ENCODE peak calls at places on chromosome 18, in seven cellular contexts. P is IMR-90, J is breast epithelium, X is HepG2, F is esophagus squamous epithelium, W is sigmoid colon, N is heart left ventricle. L is an unnamed sample.

GRCh38 chr18:9429662-9429993 is 45.7 kb upstream of the RALBP1 start:
- DNase-seq in P (peak; percentile 46), W (no peak), F (no peak), J (no peak), X (no peak), N (no peak), L (no peak)

GRCh38 chr18:2970762-2971659 is 41.9 kb downstream of the LPIN2 start:
- DNase-seq in J (no peak), F (no peak), P (peak; percentile 25), N (peak; percentile 45), X (no peak), W (no peak), L (no peak)

GRCh38 chr18:350953-351572 is 83.2 kb upstream of the THOC1 start:
- DNase-seq in J (no peak), P (no peak), N (no peak), F (no peak), W (no peak), X (no peak), L (no peak)

GRCh38 chr18:8337216-8337615 is 272.0 kb upstream of the RAB12 start:
- DNase-seq in P (peak; percentile 12), X (no peak), F (no peak), J (no peak), W (no peak), N (no peak), L (no peak)

GRCh38 chr18:10514082-10514481 is 11.7 kb upstream of the NAPG start:
- DNase-seq in N (no peak), F (no peak), W (no peak), J (no peak), P (no peak), X (no peak), L (no peak)

GRCh38 chr18:23929362-23929940 is 85.1 kb upstream of the TTC39C start:
- DNase-seq in F (no peak), W (no peak), J (no peak), P (no peak), X (no peak), N (no peak), L (no peak)

GRCh38 chr18:45916302-45916701 is 50.8 kb downstream of the EPG5 start:
- DNase-seq in X (peak; percentile 4), P (no peak), J (no peak), N (no peak), F (no peak), W (no peak), L (no peak)

GRCh38 chr18:53567935-53568574 is 656.4 kb downstream of the MBD2 start:
- DNase-seq in W (no peak), J (no peak), F (no peak), N (no peak), P (peak; percentile 13), X (peak; percentile 29), L (no peak)

GRCh38 chr18:55778731-55779460 is 190.9 kb upstream of the TCF4 start:
- DNase-seq in X (no peak), W (no peak), N (no peak), J (no peak), F (no peak), P (no peak), L (no peak)

GRCh38 chr18:55605820-55606252 is 17.8 kb upstream of the TCF4 start:
- DNase-seq in F (no peak), W (no peak), X (no peak), P (no peak), J (no peak), N (no peak), L (no peak)

GRCh38 chr18:10497350-10497749 is 28.5 kb upstream of the NAPG start:
- DNase-seq in N (no peak), J (no peak), F (no peak), P (no peak), W (no peak), X (no peak), L (no peak)

GRCh38 chr18:32317651-32318050 is 127.8 kb downstream of the MEP1B start:
- DNase-seq in W (no peak), N (no peak), F (no peak), J (no peak), P (peak; percentile 57), X (no peak), L (no peak)

GRCh38 chr18:55489034-55489741 is 98.8 kb downstream of the TCF4 start:
- DNase-seq in F (no peak), J (no peak), W (no peak), P (peak; percentile 16), N (no peak), X (no peak), L (no peak)

GRCh38 chr18:56570971-56571370 is 67.4 kb downstream of the TXNL1 start:
- DNase-seq in P (no peak), J (no peak), N (no peak), F (no peak), W (no peak), X (peak; percentile 24), L (no peak)

GRCh38 chr18:56550121-56550520 is 88.3 kb downstream of the TXNL1 start:
- DNase-seq in F (no peak), P (no peak), X (no peak), W (no peak), J (no peak), N (no peak), L (no peak)

DNA sequence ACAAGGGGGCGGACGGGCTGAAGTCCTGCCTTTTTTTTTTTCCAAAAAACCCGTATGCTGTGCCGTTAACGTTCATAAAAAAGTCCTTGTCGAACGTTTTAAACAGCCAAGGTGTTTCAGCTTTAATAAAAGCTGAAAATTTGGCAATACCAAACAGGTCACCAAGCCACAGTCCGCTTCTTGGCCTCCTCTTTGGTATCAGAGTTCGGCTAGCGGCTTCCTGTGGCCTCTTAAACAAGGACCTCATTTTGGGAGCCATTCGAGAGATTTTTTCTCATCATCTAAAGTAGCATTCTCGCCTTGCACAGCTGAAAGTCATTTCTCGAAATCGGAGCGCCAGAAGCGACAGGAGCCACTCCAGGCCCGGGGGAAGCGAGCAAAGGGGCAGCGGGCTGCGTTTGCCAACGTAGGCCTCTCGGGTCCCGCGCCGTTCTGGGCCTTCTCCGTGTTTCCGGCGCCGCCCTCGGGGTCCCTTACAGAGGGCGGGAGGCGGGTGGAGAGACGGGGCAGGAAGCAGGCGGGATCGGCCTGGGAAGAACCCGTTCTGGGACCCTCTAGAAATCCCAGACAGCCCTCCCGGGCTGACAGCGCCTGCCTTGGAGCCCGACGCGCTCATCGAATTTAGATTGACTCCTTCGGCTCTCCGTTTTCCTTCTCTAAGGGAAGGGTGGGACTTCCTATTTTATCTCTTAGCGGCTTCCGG is 560 bp upstream of the ZNF407 start:
- DNase-seq in F (peak; percentile 30), X (peak; percentile 5), W (peak; percentile 87), J (peak; percentile 31), N (peak; percentile 80), P (peak; percentile 62), L (peak; percentile 63)
- TF ChIP-seq POLR2A in F (no peak), X (peak; percentile 47), W (no peak), J (peak; percentile 19), N (no peak), P (peak; percentile 68), L (no peak)

GRCh38 chr18:79571221-79572092 is 108.1 kb upstream of the CTDP1 start:
- DNase-seq in N (peak; percentile 26), F (no peak), J (peak; percentile 16), P (no peak), W (peak; percentile 53), X (no peak), L (no peak)
- H3K27ac ChIP-seq in N (no peak overlapping the region), F (no peak overlapping the region), J (no peak overlapping the region), P (no peak overlapping the region), W (no peak overlapping the region), X (no peak overlapping the region), L (no peak overlapping the region)

DNA sequence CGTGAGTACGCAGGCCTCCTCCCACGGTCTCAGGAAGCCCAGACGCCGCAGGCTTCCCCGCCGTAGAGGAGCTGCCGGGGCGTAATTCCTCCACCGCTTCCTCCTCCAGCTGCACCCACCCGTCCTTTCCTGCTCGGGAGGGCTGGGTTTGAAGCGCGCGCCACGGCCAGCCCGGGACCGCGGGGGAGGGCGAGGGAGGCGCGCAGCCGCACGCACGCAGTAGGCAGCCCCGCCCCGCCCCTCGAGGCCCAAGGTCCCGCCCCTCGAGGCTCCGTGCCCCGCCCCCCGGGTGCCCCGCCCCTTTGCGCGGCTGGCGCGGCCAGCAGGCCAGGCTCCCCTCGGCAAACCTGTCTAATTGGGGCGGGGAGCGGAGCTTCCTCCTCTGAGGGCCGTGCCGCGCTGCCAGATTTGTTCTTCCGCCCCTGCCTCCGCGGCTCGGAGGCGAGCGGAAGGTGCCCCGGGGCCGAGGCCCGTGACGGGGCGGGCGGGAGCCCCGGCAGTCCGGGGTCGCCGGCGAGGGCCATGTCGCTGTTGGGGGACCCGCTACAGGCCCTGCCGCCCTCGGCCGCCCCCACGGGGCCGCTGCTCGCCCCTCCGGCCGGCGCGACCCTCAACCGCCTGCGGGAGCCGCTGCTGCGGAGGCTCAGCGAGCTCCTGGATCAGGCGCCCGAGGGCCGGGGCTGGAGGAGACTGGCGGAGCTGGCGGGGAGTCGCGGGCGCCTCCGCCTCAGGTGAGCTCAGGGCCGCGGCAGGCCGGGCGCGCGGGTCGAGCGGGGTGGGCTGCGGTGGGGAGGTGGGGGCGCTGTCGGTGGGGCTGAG is at the start of gene MALT1:
- DNase-seq in X (peak; percentile 77), F (peak; percentile 58), N (peak; percentile 94), W (peak; percentile 96), P (peak; percentile 85), J (peak; percentile 88), L (peak; percentile 94)
- TF ChIP-seq POLR2A in X (peak; percentile 85), F (no peak), N (peak; percentile 31), W (peak; percentile 52), P (peak; percentile 89), J (peak; percentile 39), L (peak; percentile 89)

GRCh38 chr18:22314406-22314805 is 103.3 kb downstream of the CTAGE1 start:
- DNase-seq in N (peak; percentile 40), X (no peak), W (no peak), P (peak; percentile 97), F (no peak), J (no peak), L (peak; percentile 85)

GRCh38 chr18:22318745-22319407 is 98.8 kb downstream of the CTAGE1 start:
- DNase-seq in J (no peak), F (no peak), P (peak; percentile 60), N (no peak), X (no peak), W (no peak), L (no peak)

GRCh38 chr18:22311301-22311700 is 106.4 kb downstream of the CTAGE1 start:
- DNase-seq in W (no peak), F (no peak), X (no peak), P (peak; percentile 83), J (no peak), N (no peak), L (no peak)

GRCh38 chr18:22309191-22309590 is 108.5 kb downstream of the CTAGE1 start:
- DNase-seq in N (no peak), J (no peak), X (no peak), W (no peak), F (no peak), P (peak; percentile 85), L (peak; percentile 58)

GRCh38 chr18:22314001-22314400 is 103.7 kb downstream of the CTAGE1 start:
- DNase-seq in W (no peak), X (no peak), F (no peak), J (no peak), N (no peak), P (peak; percentile 83), L (peak; percentile 67)
- H3K27ac ChIP-seq in W (no peak overlapping the region), X (no peak overlapping the region), F (no peak overlapping the region), J (no peak overlapping the region), N (no peak overlapping the region), P (peak overlapping the region; percentile 51), L (peak overlapping the region; percentile 79)